ENCODE peak calls at places on chromosome 17, in seven cellular contexts. X is SK-N-SH, I is H1, D is HepG2, K is K562, C is GM12891, B is GM12878. H is an unnamed sample.

GRCh38 chr17:81429353-81429774 is 34.1 kb downstream of the BAHCC1 start:
- DNase-seq in D (no peak), B (no peak), C (no peak), I (no peak), K (no peak), X (peak; percentile 97), H (no peak)

GRCh38 chr17:57243171-57243622 is 13.1 kb upstream of the MSI2 start:
- DNase-seq in C (peak; percentile 53), I (peak; percentile 92), D (peak; percentile 70), B (peak; percentile 50), K (peak; percentile 81), X (peak; percentile 74), H (peak; percentile 43)

GRCh38 chr17:44164476-44164875 is 6.0 kb upstream of the ASB16 start:
- DNase-seq in X (no peak), K (no peak), D (no peak), B (no peak), I (no peak), C (no peak), H (no peak)

GRCh38 chr17:43579570-43580140 is 33.5 kb upstream of the ETV4 start:
- DNase-seq in C (no peak), X (no peak), D (peak; percentile 53), B (no peak), K (no peak), I (no peak), H (no peak)

GRCh38 chr17:42484304-42484703 is 25.6 kb downstream of the ATP6V0A1 start:
- DNase-seq in X (no peak), C (peak; percentile 32), K (no peak), D (peak; percentile 99), I (no peak), B (peak; percentile 70), H (no peak)

GRCh38 chr17:51643702-51644490 is 383.6 kb downstream of the UTP18 start:
- DNase-seq in C (no peak), D (no peak), B (no peak), I (no peak), K (no peak), X (no peak), H (no peak)

GRCh38 chr17:9968881-9969280 is 63.8 kb upstream of the RCVRN start:
- DNase-seq in D (no peak), C (no peak), X (no peak), B (no peak), K (no peak), I (no peak), H (no peak)

GRCh38 chr17:6306820-6307219 is 128.1 kb downstream of the AIPL1 start:
- DNase-seq in D (no peak), B (no peak), I (no peak), X (no peak), C (no peak), K (no peak), H (no peak)

GRCh38 chr17:42989726-42990652 is 8.2 kb upstream of the RPL27 start:
- DNase-seq in I (no peak), D (peak; percentile 32), K (no peak), C (no peak), X (no peak), B (no peak), H (no peak)

GRCh38 chr17:42844271-42844670 is at the start of gene AOC2:
- DNase-seq in I (no peak), B (no peak), C (no peak), D (no peak), X (no peak), K (no peak), H (no peak)

GRCh38 chr17:37506678-37507077 is 17.0 kb downstream of the DUSP14 start:
- DNase-seq in D (peak; percentile 55), K (peak; percentile 43), I (peak; percentile 82), C (peak; percentile 33), X (peak; percentile 70), B (no peak), H (no peak)

GRCh38 chr17:46191332-46192210 is 1.7 kb downstream of the KANSL1 start:
- DNase-seq in C (no peak), B (no peak), D (peak; percentile 58), K (peak; percentile 73), I (no peak), X (peak; percentile 71), H (peak; percentile 26)

GRCh38 chr17:28953444-28954118 is 2.3 kb upstream of the PHF12 start:
- DNase-seq in D (peak; percentile 41), C (no peak), B (no peak), K (peak; percentile 42), I (peak; percentile 92), X (peak; percentile 61), H (no peak)

GRCh38 chr17:77337150-77337549 is 196.4 kb downstream of the SEC14L1 start:
- DNase-seq in B (no peak), X (no peak), I (no peak), K (no peak), C (no peak), D (no peak), H (no peak)

GRCh38 chr17:45168991-45169752 is 7.5 kb downstream of the HEXIM2 start:
- DNase-seq in C (no peak), D (no peak), B (no peak), K (no peak), X (no peak), I (no peak), H (no peak)

GRCh38 chr17:31680126-31680525 is 178.9 kb downstream of the COPRS start:
- DNase-seq in C (no peak), B (peak; percentile 71), X (no peak), K (no peak), I (peak; percentile 14), D (no peak), H (no peak)

GRCh38 chr17:74217036-74217725 is 3.8 kb downstream of the TTYH2 start:
- DNase-seq in I (no peak), C (no peak), D (no peak), K (no peak), B (no peak), X (no peak), H (no peak)

GRCh38 chr17:42072323-42073187 is 22.2 kb upstream of the C17orf113 start:
- DNase-seq in I (peak; percentile 76), C (no peak), B (no peak), X (peak; percentile 83), D (no peak), K (peak; percentile 50), H (no peak)

GRCh38 chr17:9729034-9729650 is 62.2 kb downstream of the DHRS7C start:
- DNase-seq in C (peak; percentile 51), B (peak; percentile 8), I (no peak), K (peak; percentile 46), X (peak; percentile 63), D (peak; percentile 47), H (peak; percentile 34)

GRCh38 chr17:76948726-76949342 is 80.6 kb downstream of the MGAT5B start:
- DNase-seq in C (no peak), D (no peak), X (no peak), K (no peak), B (no peak), I (no peak), H (no peak)

GRCh38 chr17:64787921-64788271 is 125.8 kb upstream of the SMURF2 start:
- DNase-seq in X (no peak), D (no peak), I (no peak), C (no peak), K (no peak), B (no peak), H (no peak)

GRCh38 chr17:73010414-73010813 is 82.1 kb downstream of the SLC39A11 start:
- DNase-seq in B (no peak), X (no peak), C (no peak), I (no peak), D (peak; percentile 47), K (no peak), H (no peak)

GRCh38 chr17:56603486-56604238 is 10.2 kb downstream of the NOG start:
- DNase-seq in K (no peak), B (no peak), I (no peak), X (no peak), D (no peak), C (no peak), H (no peak)

GRCh38 chr17:21282231-21282630 is 2.3 kb upstream of the MAP2K3 start:
- DNase-seq in K (no peak), X (no peak), D (no peak), I (no peak), B (no peak), C (no peak), H (no peak)

GRCh38 chr17:29726721-29727252 is 104.1 kb upstream of the CORO6 start:
- DNase-seq in X (peak; percentile 63), K (peak; percentile 74), C (no peak), I (no peak), B (peak; percentile 55), D (no peak), H (no peak)

GRCh38 chr17:48103379-48103715 is 2.1 kb upstream of the CBX1 start:
- DNase-seq in I (no peak), C (no peak), B (no peak), X (no peak), D (no peak), K (no peak), H (no peak)

GRCh38 chr17:48101012-48101720 is at the start of gene CBX1:
- DNase-seq in B (peak; percentile 89), C (peak; percentile 85), D (peak; percentile 93), I (peak; percentile 95), K (peak; percentile 91), X (peak; percentile 98), H (peak; percentile 77)

GRCh38 chr17:48100591-48101011 is 677 bp downstream of the CBX1 start:
- DNase-seq in I (peak; percentile 78), X (peak; percentile 73), B (no peak), C (no peak), K (peak; percentile 43), D (peak; percentile 54), H (no peak)

GRCh38 chr17:48102700-48103378 is 1.6 kb upstream of the CBX1 start:
- DNase-seq in B (no peak), I (no peak), D (peak; percentile 30), K (no peak), C (no peak), X (no peak), H (no peak)

GRCh38 chr17:48100160-48100559 is 1.1 kb downstream of the CBX1 start:
- DNase-seq in B (no peak), D (no peak), C (no peak), K (no peak), X (no peak), I (no peak), H (no peak)
- TF ChIP-seq TAF1 in B (no peak), D (no peak), C (no peak), K (no peak), X (no peak), I (no peak), H (no peak)

GRCh38 chr17:49353607-49354006 is 8.4 kb downstream of the ZNF652 start:
- DNase-seq in C (no peak), B (no peak), X (no peak), K (no peak), I (no peak), D (no peak), H (no peak)
- TF ChIP-seq TAF1 in C (no peak), B (no peak), X (no peak), K (no peak), I (no peak), D (no peak), H (no peak)

GRCh38 chr17:2689411-2690164 is 22.0 kb downstream of the CLUH start:
- DNase-seq in X (peak; percentile 38), D (no peak), K (peak; percentile 3), B (no peak), I (peak; percentile 55), C (peak; percentile 19), H (peak; percentile 21)
- TF ChIP-seq TAF1 in X (no peak), D (no peak), K (no peak), B (no peak), I (no peak), C (no peak), H (no peak)

DNA sequence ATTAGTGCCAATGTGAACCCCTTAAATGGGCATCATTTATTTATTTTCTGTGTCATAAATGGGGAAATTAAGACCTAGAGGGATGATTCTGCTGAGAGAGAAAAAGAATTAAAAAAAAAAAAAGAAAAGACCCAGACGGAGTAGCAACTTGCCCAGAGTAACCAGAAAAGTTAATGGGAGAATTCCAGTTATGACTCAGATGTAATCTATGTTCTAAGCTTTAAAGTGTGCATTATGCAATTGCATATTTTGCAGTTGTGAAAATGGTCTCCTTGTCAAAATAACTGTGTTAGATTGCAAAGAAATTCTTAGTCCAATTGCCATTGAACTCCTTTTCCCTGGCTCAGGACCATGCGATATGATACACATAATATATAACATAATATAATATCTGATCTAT is 38.6 kb upstream of the TBX2 start:
- DNase-seq in X (no peak), K (no peak), C (no peak), D (peak; percentile 66), I (no peak), B (no peak), H (no peak)
- TF ChIP-seq TAF1 in X (no peak), K (no peak), C (no peak), D (no peak), I (no peak), B (no peak), H (no peak)